ENCODE peak calls at places on chromosomes 3 and 15, in nine cellular contexts. Z is HL-60, W is OCI-LY7, F is right atrium auricular region, T is uterus, I is substantia nigra, L is lung, E is tibial artery, K is kidney. B is an unnamed sample.

GRCh38 chr3:8986741-8987672 is 23.7 kb upstream of the RAD18 start:
- DNase-seq in L (no peak), I (no peak), E (no peak), K (no peak), W (no peak), T (no peak), F (no peak), Z (no peak), B (no peak)

GRCh38 chr3:15299036-15299435 is 33.4 kb downstream of the SH3BP5 start:
- DNase-seq in T (peak; percentile 37), W (no peak), I (no peak), K (no peak), L (no peak), E (peak; percentile 91), Z (no peak), F (no peak), B (no peak)

GRCh38 chr3:50550079-50550736 is 17.3 kb downstream of the C3orf18 start:
- DNase-seq in F (no peak), E (no peak), W (peak; percentile 59), T (peak; percentile 52), I (no peak), L (peak; percentile 62), K (no peak), Z (no peak), B (peak; percentile 85)

GRCh38 chr3:186319988-186320387 is 42.0 kb downstream of the DGKG start:
- DNase-seq in K (no peak), W (no peak), Z (no peak), I (no peak), L (no peak), E (no peak), F (no peak), T (no peak), B (no peak)

GRCh38 chr3:155131104-155131503 is 51.0 kb downstream of the MME start:
- DNase-seq in T (no peak), K (no peak), Z (no peak), I (no peak), W (no peak), E (no peak), F (no peak), L (no peak), B (no peak)

GRCh38 chr15:65903296-65904073 is 34.2 kb downstream of the RAB11A start:
- DNase-seq in T (no peak), K (no peak), L (peak; percentile 11), I (no peak), F (no peak), E (no peak), Z (no peak), W (peak; percentile 27), B (no peak)

GRCh38 chr3:10992017-10992945 is at the start of gene SLC6A1:
- DNase-seq in F (peak; percentile 60), Z (no peak), L (no peak), T (peak; percentile 39), I (peak; percentile 71), K (no peak), E (peak; percentile 68), W (no peak), B (no peak)

GRCh38 chr15:79042213-79042928 is 48.2 kb downstream of the RASGRF1 start:
- DNase-seq in I (no peak), K (no peak), E (no peak), F (no peak), T (no peak), L (no peak), W (no peak), Z (no peak), B (no peak)

GRCh38 chr3:138712086-138712485 is 103.5 kb downstream of the FAIM start:
- DNase-seq in T (no peak), W (no peak), Z (no peak), F (no peak), L (no peak), E (no peak), K (no peak), I (no peak), B (no peak)

GRCh38 chr3:99641984-99642383 is 3.6 kb downstream of the COL8A1 start:
- DNase-seq in L (no peak), K (no peak), I (no peak), E (no peak), W (no peak), T (no peak), Z (no peak), F (no peak), B (no peak)

GRCh38 chr3:39165518-39165917 is 12.1 kb upstream of the CSRNP1 start:
- DNase-seq in K (no peak), Z (no peak), I (no peak), E (no peak), T (no peak), W (no peak), L (no peak), F (no peak), B (no peak)
- H3K27ac ChIP-seq in K (no peak overlapping the region), Z (no peak overlapping the region), I (no peak overlapping the region), E (no peak overlapping the region), T (no peak overlapping the region), W (no peak overlapping the region), L (no peak overlapping the region), F (peak overlapping the region; percentile 23), B (no peak overlapping the region)

GRCh38 chr3:115518100-115518852 is 105.0 kb upstream of the GAP43 start:
- DNase-seq in W (no peak), I (no peak), L (peak; percentile 42), Z (no peak), F (peak; percentile 79), K (peak; percentile 86), E (peak; percentile 67), T (peak; percentile 26), B (peak; percentile 77)
- H3K27ac ChIP-seq in W (no peak overlapping the region), I (no peak overlapping the region), L (peak overlapping the region; percentile 74), Z (no peak overlapping the region), F (peak overlapping the region; percentile 63), K (no peak overlapping the region), E (no peak overlapping the region), T (no peak overlapping the region), B (no peak overlapping the region)

DNA sequence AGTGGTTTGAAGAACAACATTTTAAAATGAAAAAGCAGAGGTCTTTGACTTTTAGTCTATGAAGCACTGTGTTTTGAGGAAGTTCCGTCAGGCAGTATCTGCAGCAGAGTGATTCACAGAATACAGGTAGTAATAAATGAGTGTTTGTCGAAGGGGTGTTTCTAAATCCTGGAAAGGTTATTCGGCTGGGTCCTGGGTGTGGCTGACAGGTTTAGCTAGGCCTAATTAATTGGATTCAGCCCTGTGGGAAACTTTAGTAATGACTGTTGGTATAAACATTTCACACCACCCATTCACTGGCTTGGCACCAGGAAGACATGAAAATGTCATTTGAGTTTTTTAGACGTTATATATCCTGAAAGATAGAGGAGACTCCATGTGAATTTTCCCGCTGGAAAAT is 51.3 kb downstream of the TIPARP start:
- DNase-seq in Z (no peak), E (no peak), I (no peak), W (no peak), K (no peak), T (no peak), F (no peak), L (no peak), B (no peak)
- H3K27ac ChIP-seq in Z (no peak overlapping the region), E (no peak overlapping the region), I (no peak overlapping the region), W (no peak overlapping the region), K (no peak overlapping the region), T (no peak overlapping the region), F (no peak overlapping the region), L (no peak overlapping the region), B (no peak overlapping the region)

DNA sequence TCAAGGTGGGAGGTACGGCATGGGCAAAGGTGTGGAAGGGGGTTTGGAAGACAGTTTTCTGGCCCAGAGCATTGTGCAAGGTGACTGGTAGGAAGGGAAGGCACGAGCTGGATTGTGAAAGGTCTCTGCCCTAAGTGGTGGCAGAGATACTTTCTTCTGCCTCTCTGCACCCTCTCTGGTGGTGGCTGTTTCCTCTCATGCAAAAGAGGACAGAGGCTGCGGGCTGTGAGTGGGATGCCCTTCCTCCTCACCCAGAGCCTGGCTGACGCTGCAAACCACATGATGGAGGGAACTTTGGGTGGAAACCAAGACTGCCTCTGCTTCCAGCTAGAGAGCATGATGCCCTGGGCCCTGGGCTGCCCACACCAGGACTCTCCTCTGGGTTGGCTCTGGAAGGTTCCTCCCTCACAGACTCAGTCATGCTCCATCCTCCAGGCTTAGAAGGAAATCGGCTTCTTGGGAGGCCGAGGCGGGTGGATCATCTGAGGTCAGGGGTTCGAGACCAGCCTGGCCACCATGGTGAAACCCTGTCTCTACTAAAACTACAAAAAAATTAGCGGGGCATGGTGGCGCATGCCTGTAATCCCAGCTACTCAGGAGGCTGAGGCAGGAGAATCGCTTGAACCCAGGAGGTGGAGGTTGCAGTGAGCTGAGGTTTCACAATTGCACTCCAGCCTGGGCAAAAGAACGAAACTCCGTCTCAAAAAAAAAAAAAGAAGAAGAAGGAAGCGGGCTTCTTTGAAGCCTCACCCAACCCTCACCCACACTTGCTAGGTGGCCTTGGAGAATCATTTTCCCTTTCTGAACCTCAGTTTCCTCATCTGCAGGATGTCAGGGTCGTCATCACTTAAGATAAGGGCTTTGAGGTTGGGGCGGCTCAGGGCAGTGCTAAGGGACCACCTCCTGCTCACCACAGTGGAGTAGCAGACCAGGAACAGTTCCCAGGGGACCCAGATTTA is 8.3 kb downstream of the PSTPIP1 start:
- DNase-seq in I (no peak), L (peak; percentile 56), K (peak; percentile 76), T (no peak), F (no peak), W (peak; percentile 84), Z (peak; percentile 78), E (peak; percentile 79), B (peak; percentile 90)
- H3K27ac ChIP-seq in I (no peak overlapping the region), L (no peak overlapping the region), K (no peak overlapping the region), T (no peak overlapping the region), F (peak overlapping the region; percentile 10), W (peak overlapping the region; percentile 58), Z (peak overlapping the region; percentile 83), E (no peak overlapping the region), B (no peak overlapping the region)

GRCh38 chr3:61683409-61684261 is 122.3 kb downstream of the PTPRG start:
- DNase-seq in K (no peak), L (no peak), E (no peak), F (no peak), T (no peak), I (no peak), W (no peak), Z (no peak), B (no peak)
- H3K27ac ChIP-seq in K (no peak overlapping the region), L (no peak overlapping the region), E (peak overlapping the region; percentile 79), F (peak overlapping the region; percentile 25), T (no peak overlapping the region), I (no peak overlapping the region), W (no peak overlapping the region), Z (no peak overlapping the region), B (peak overlapping the region; percentile 88)

DNA sequence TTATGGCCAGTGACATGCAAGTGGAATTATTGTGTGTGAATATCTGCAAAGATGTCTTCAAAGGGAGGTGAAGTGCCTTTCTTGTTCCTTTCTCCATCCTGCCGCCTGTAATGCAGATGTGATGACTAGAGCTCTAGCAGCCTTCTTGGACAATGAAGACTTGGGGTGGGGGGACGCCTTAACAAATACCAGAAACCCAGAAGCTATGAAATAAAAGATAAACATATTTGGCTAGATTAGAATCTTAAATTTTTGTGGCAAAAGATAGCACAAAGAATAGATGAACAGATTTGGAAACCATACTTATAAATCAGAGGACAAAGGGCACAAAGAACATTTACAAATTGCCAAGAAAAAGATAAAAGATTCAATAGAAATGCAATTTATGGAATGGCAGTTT is 56.1 kb downstream of the AMOTL2 start:
- DNase-seq in T (no peak), K (no peak), W (no peak), Z (no peak), L (no peak), I (no peak), F (no peak), E (no peak), B (no peak)
- H3K27ac ChIP-seq in T (no peak overlapping the region), K (no peak overlapping the region), W (no peak overlapping the region), Z (no peak overlapping the region), L (no peak overlapping the region), I (no peak overlapping the region), F (no peak overlapping the region), E (peak overlapping the region; percentile 92), B (no peak overlapping the region)

B was measured in aorta.